ENCODE peak calls at places on chromosomes 13 and 19, in seven cellular contexts. B is tibial nerve, J is foreskin fibroblast, W is psoas muscle, F is sigmoid colon, N is neuronal stem cell, H is mesendoderm. G is an unnamed sample.

GRCh38 chr13:109088528-109088927 is 459.1 kb downstream of the MYO16 start:
- DNase-seq in B (no peak), J (no peak), W (no peak), F (no peak), N (no peak), H (no peak), G (no peak)

GRCh38 chr19:49456351-49456750 is 3.3 kb downstream of the ALDH16A1 start:
- DNase-seq in B (no peak), J (no peak), W (peak; percentile 56), F (no peak), N (no peak), H (no peak), G (no peak)

GRCh38 chr19:17125052-17125727 is 49.6 kb downstream of the MYO9B start:
- DNase-seq in B (no peak), J (no peak), W (no peak), F (no peak), N (no peak), H (no peak), G (no peak)

GRCh38 chr13:109628251-109628699 is 158.1 kb downstream of the IRS2 start:
- DNase-seq in B (no peak), J (peak; percentile 90), W (no peak), F (no peak), N (no peak), H (no peak), G (no peak)

GRCh38 chr19:51456541-51457290 is 1.5 kb downstream of the SIGLEC8 start:
- DNase-seq in B (no peak), J (no peak), W (no peak), F (no peak), N (no peak), H (no peak), G (no peak)

GRCh38 chr19:28508666-28509065 is 704.3 kb downstream of the UQCRFS1 start:
- DNase-seq in B (no peak), J (no peak), W (peak; percentile 53), F (no peak), N (no peak), H (no peak), G (no peak)

GRCh38 chr13:29948246-29948645 is 97.8 kb upstream of the UBL3 start:
- DNase-seq in B (no peak), J (no peak), W (no peak), F (no peak), N (no peak), H (peak; percentile 37), G (no peak)

GRCh38 chr13:113915786-113916329 is 52.0 kb upstream of the GAS6 start:
- DNase-seq in B (no peak), J (no peak), W (no peak), F (no peak), N (no peak), H (no peak), G (no peak)

GRCh38 chr19:55256562-55257460 is 2.0 kb downstream of the PPP6R1 start:
- DNase-seq in B (no peak), J (no peak), W (peak; percentile 19), F (no peak), N (no peak), H (no peak), G (no peak)

GRCh38 chr13:23440821-23441608 is 7.5 kb upstream of the SACS start:
- DNase-seq in B (no peak), J (no peak), W (peak; percentile 85), F (no peak), N (no peak), H (no peak), G (no peak)

GRCh38 chr13:43079392-43079931 is 56.1 kb downstream of the DNAJC15 start:
- DNase-seq in B (no peak), J (no peak), W (no peak), F (no peak), N (no peak), H (no peak), G (no peak)

GRCh38 chr13:43074824-43075510 is 51.6 kb downstream of the DNAJC15 start:
- DNase-seq in B (no peak), J (no peak), W (no peak), F (no peak), N (no peak), H (no peak), G (no peak)

GRCh38 chr13:43078399-43078798 is 55.0 kb downstream of the DNAJC15 start:
- DNase-seq in B (no peak), J (no peak), W (no peak), F (no peak), N (no peak), H (no peak), G (no peak)

GRCh38 chr13:43077906-43078305 is 54.5 kb downstream of the DNAJC15 start:
- DNase-seq in B (no peak), J (no peak), W (no peak), F (no peak), N (no peak), H (peak; percentile 86), G (no peak)

GRCh38 chr13:43077446-43077845 is 54.1 kb downstream of the DNAJC15 start:
- DNase-seq in B (no peak), J (no peak), W (no peak), F (no peak), N (no peak), H (peak; percentile 69), G (no peak)
- H3K4me3 ChIP-seq in B (no peak overlapping the region), J (no peak overlapping the region), W (no peak overlapping the region), F (no peak overlapping the region), N (no peak overlapping the region), H (no peak overlapping the region), G (no peak overlapping the region)

DNA sequence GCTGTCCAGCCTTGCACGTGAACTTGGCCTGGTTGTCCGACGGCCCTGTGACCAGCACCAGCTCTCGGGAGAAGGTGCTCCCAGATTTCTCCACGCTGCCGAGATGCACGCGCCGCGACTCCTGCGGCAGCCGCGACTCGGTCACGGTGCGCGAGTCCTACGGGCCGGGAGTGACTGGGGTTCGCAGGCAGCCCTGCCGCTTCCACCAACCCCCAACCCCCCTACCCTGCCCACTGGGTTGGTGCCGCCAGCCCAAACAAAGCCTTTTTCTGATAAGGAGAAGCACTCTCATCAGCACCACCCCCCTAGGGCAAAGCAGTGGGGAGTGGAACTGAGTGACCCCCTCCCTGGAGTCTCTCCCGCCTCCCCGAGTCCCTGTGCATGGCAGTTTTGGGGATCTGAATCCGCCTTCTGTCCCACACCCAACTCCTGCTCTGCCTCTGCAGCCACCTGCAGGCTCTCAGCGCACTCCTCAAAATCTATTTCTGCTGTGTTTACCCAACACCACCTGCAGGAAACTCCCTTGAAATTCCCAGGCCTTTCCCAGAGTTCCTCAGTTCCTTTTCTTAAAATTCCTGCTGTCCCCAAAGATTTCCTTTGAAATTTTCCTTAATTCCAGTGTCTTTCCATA is 6.2 kb downstream of the NPHS1 start:
- DNase-seq in B (no peak), J (no peak), W (no peak), F (no peak), N (no peak), H (peak; percentile 49), G (no peak)
- H3K4me3 ChIP-seq in B (no peak overlapping the region), J (no peak overlapping the region), W (peak overlapping the region; percentile 33), F (no peak overlapping the region), N (peak overlapping the region; percentile 31), H (no peak overlapping the region), G (peak overlapping the region; percentile 32)

GRCh38 chr19:36331353-36332228 is 47.4 kb downstream of the ZFP14 start:
- DNase-seq in B (peak; percentile 55), J (peak; percentile 81), W (peak; percentile 83), F (peak; percentile 91), N (peak; percentile 94), H (peak; percentile 100), G (peak; percentile 93)

GRCh38 chr19:36330226-36330625 is 48.8 kb downstream of the ZFP14 start:
- DNase-seq in B (no peak), J (no peak), W (no peak), F (no peak), N (no peak), H (no peak), G (no peak)
- H3K4me3 ChIP-seq in B (no peak overlapping the region), J (no peak overlapping the region), W (peak overlapping the region; percentile 88), F (no peak overlapping the region), N (no peak overlapping the region), H (peak overlapping the region; percentile 48), G (peak overlapping the region; percentile 97)

GRCh38 chr19:6363429-6363828 is 2.1 kb downstream of the CLPP start:
- DNase-seq in B (no peak), J (no peak), W (no peak), F (no peak), N (no peak), H (no peak), G (no peak)

GRCh38 chr19:6359942-6360341 is 1.4 kb upstream of the CLPP start:
- DNase-seq in B (no peak), J (no peak), W (no peak), F (no peak), N (no peak), H (no peak), G (no peak)

GRCh38 chr19:6362351-6362801 is 1.0 kb downstream of the CLPP start:
- DNase-seq in B (no peak), J (no peak), W (no peak), F (no peak), N (no peak), H (no peak), G (no peak)

GRCh38 chr19:6364353-6364752 is 3.0 kb downstream of the CLPP start:
- DNase-seq in B (no peak), J (no peak), W (no peak), F (no peak), N (no peak), H (no peak), G (no peak)

GRCh38 chr19:6362024-6362344 is 653 bp downstream of the CLPP start:
- DNase-seq in B (no peak), J (no peak), W (no peak), F (peak; percentile 70), N (no peak), H (no peak), G (no peak)
- H3K4me3 ChIP-seq in B (peak overlapping the region; percentile 95), J (peak overlapping the region; percentile 82), W (peak overlapping the region; percentile 95), F (peak overlapping the region; percentile 94), N (peak overlapping the region; percentile 100), H (peak overlapping the region; percentile 66), G (peak overlapping the region; percentile 85)

GRCh38 chr13:20566917-20567755 is at the start of gene IFT88:
- DNase-seq in B (peak; percentile 74), J (peak; percentile 87), W (peak; percentile 95), F (peak; percentile 92), N (peak; percentile 87), H (peak; percentile 94), G (peak; percentile 59)

GRCh38 chr13:20566424-20566916 is 487 bp upstream of the IFT88 start:
- DNase-seq in B (no peak), J (peak; percentile 72), W (no peak), F (peak; percentile 86), N (no peak), H (peak; percentile 90), G (peak; percentile 27)

GRCh38 chr13:20561731-20562130 is 5.2 kb upstream of the IFT88 start:
- DNase-seq in B (no peak), J (no peak), W (no peak), F (no peak), N (no peak), H (no peak), G (no peak)

GRCh38 chr13:20567881-20568528 is 1.0 kb downstream of the IFT88 start:
- DNase-seq in B (no peak), J (no peak), W (no peak), F (no peak), N (no peak), H (no peak), G (no peak)

GRCh38 chr13:20565120-20565736 is 1.7 kb upstream of the IFT88 start:
- DNase-seq in B (no peak), J (no peak), W (no peak), F (no peak), N (no peak), H (peak; percentile 10), G (no peak)
- H3K4me3 ChIP-seq in B (no peak overlapping the region), J (no peak overlapping the region), W (no peak overlapping the region), F (no peak overlapping the region), N (no peak overlapping the region), H (no peak overlapping the region), G (no peak overlapping the region)